ENCODE peak calls at places on chromosome 11, in five cellular contexts. V is right cardiac atrium; Q is sciatic nerve; M is activated CD4-positive, CD25-positive, alpha-beta regulatory T cell; Z is CD8-positive, alpha-beta memory T cell. J is an unnamed sample.

GRCh38 chr11:128040603-128041002 is 546.8 kb downstream of the ETS1 start:
- DNase-seq in V (no peak), Q (no peak), M (no peak), Z (no peak), J (no peak)

GRCh38 chr11:108223449-108224149 is 732 bp downstream of the ATM start:
- DNase-seq in V (no peak), Q (no peak), M (no peak), Z (no peak), J (no peak)

GRCh38 chr11:75203138-75203537 is 37.4 kb upstream of the TPBGL start:
- DNase-seq in V (no peak), Q (no peak), M (no peak), Z (no peak), J (no peak)

GRCh38 chr11:96741068-96741467 is 351.3 kb downstream of the JRKL start:
- DNase-seq in V (no peak), Q (no peak), M (no peak), Z (no peak), J (no peak)

GRCh38 chr11:45096636-45097035 is 49.8 kb upstream of the PRDM11 start:
- DNase-seq in V (no peak), Q (no peak), M (no peak), Z (no peak), J (no peak)

GRCh38 chr11:120336641-120337132 is 474 bp downstream of the ARHGEF12 start:
- DNase-seq in V (peak), Q (peak), M (no peak), Z (no peak), J (no peak)

GRCh38 chr11:120471131-120471530 is 40.4 kb upstream of the GRIK4 start:
- DNase-seq in V (no peak), Q (no peak), M (no peak), Z (no peak), J (no peak)

GRCh38 chr11:20089796-20090653 is 70.2 kb downstream of the DBX1 start:
- DNase-seq in V (no peak), Q (no peak), M (no peak), Z (no peak), J (no peak)

GRCh38 chr11:98107736-98108135 is 913.0 kb upstream of the CNTN5 start:
- DNase-seq in V (no peak), Q (no peak), M (no peak), Z (no peak), J (no peak)

J was measured in germinal center.